ENCODE peak calls at places on chromosomes 6 and 20, in eight cellular contexts. One of them, this sample, is unnamed.

GRCh38 chr20:1333462-1334369 is 4.8 kb upstream of the SDCBP2 start:
- DNase-seq in SJSA1: peak
- DNase-seq in AML-193: no peak
- DNase-seq in dermis blood vessel endothelial cell: no peak
- DNase-seq in NCI-H460: no peak
- DNase-seq in NCI-H1436 treated with DMSO at 0.1 percent for 48 hours: no peak
- DNase-seq in activated T-cell treated with anti-CD3 and anti-CD28 coated beads for 1 hour: no peak
- DNase-seq in type B pancreatic cell: peak
- DNase-seq in this sample: no peak

GRCh38 chr6:165497472-165497871 is 165.6 kb downstream of the PDE10A start:
- DNase-seq in SJSA1: no peak
- DNase-seq in AML-193: no peak
- DNase-seq in dermis blood vessel endothelial cell: no peak
- DNase-seq in NCI-H460: peak
- DNase-seq in NCI-H1436 treated with DMSO at 0.1 percent for 48 hours: no peak
- DNase-seq in activated T-cell treated with anti-CD3 and anti-CD28 coated beads for 1 hour: no peak
- DNase-seq in type B pancreatic cell: no peak
- DNase-seq in this sample: no peak

GRCh38 chr6:96899019-96899418 is 1.3 kb upstream of the NDUFAF4 start:
- DNase-seq in SJSA1: no peak
- DNase-seq in AML-193: peak
- DNase-seq in dermis blood vessel endothelial cell: peak
- DNase-seq in NCI-H460: peak
- DNase-seq in NCI-H1436 treated with DMSO at 0.1 percent for 48 hours: peak
- DNase-seq in activated T-cell treated with anti-CD3 and anti-CD28 coated beads for 1 hour: no peak
- DNase-seq in type B pancreatic cell: no peak
- DNase-seq in this sample: peak

GRCh38 chr6:20691185-20691584 is 156.9 kb downstream of the CDKAL1 start:
- DNase-seq in SJSA1: no peak
- DNase-seq in AML-193: no peak
- DNase-seq in dermis blood vessel endothelial cell: no peak
- DNase-seq in NCI-H460: no peak
- DNase-seq in NCI-H1436 treated with DMSO at 0.1 percent for 48 hours: no peak
- DNase-seq in activated T-cell treated with anti-CD3 and anti-CD28 coated beads for 1 hour: no peak
- DNase-seq in type B pancreatic cell: no peak
- DNase-seq in this sample: no peak

GRCh38 chr6:2193931-2194330 is 51.5 kb downstream of the GMDS start:
- DNase-seq in SJSA1: no peak
- DNase-seq in AML-193: no peak
- DNase-seq in dermis blood vessel endothelial cell: peak
- DNase-seq in NCI-H460: no peak
- DNase-seq in NCI-H1436 treated with DMSO at 0.1 percent for 48 hours: no peak
- DNase-seq in activated T-cell treated with anti-CD3 and anti-CD28 coated beads for 1 hour: no peak
- DNase-seq in type B pancreatic cell: no peak
- DNase-seq in this sample: no peak

GRCh38 chr6:70315096-70315751 is 12.3 kb upstream of the COL9A1 start:
- DNase-seq in SJSA1: no peak
- DNase-seq in AML-193: no peak
- DNase-seq in dermis blood vessel endothelial cell: no peak
- DNase-seq in NCI-H460: no peak
- DNase-seq in NCI-H1436 treated with DMSO at 0.1 percent for 48 hours: no peak
- DNase-seq in activated T-cell treated with anti-CD3 and anti-CD28 coated beads for 1 hour: no peak
- DNase-seq in type B pancreatic cell: no peak
- DNase-seq in this sample: no peak

GRCh38 chr6:45724511-45724910 is 291.1 kb downstream of the CLIC5 start:
- DNase-seq in SJSA1: no peak
- DNase-seq in AML-193: no peak
- DNase-seq in dermis blood vessel endothelial cell: peak
- DNase-seq in NCI-H460: no peak
- DNase-seq in NCI-H1436 treated with DMSO at 0.1 percent for 48 hours: no peak
- DNase-seq in activated T-cell treated with anti-CD3 and anti-CD28 coated beads for 1 hour: no peak
- DNase-seq in type B pancreatic cell: no peak
- DNase-seq in this sample: no peak

GRCh38 chr20:59222982-59223610 is 59.5 kb downstream of the ZNF831 start:
- DNase-seq in SJSA1: no peak
- DNase-seq in AML-193: no peak
- DNase-seq in dermis blood vessel endothelial cell: peak
- DNase-seq in NCI-H460: no peak
- DNase-seq in NCI-H1436 treated with DMSO at 0.1 percent for 48 hours: no peak
- DNase-seq in activated T-cell treated with anti-CD3 and anti-CD28 coated beads for 1 hour: no peak
- DNase-seq in type B pancreatic cell: no peak
- DNase-seq in this sample: peak

GRCh38 chr20:23116301-23117089 is 30.4 kb upstream of the CD93 start:
- DNase-seq in SJSA1: no peak
- DNase-seq in AML-193: no peak
- DNase-seq in dermis blood vessel endothelial cell: no peak
- DNase-seq in NCI-H460: no peak
- DNase-seq in NCI-H1436 treated with DMSO at 0.1 percent for 48 hours: no peak
- DNase-seq in activated T-cell treated with anti-CD3 and anti-CD28 coated beads for 1 hour: no peak
- DNase-seq in type B pancreatic cell: no peak
- DNase-seq in this sample: peak

GRCh38 chr20:47929368-47930115 is 144.3 kb upstream of the SULF2 start:
- DNase-seq in SJSA1: no peak
- DNase-seq in AML-193: no peak
- DNase-seq in dermis blood vessel endothelial cell: peak
- DNase-seq in NCI-H460: no peak
- DNase-seq in NCI-H1436 treated with DMSO at 0.1 percent for 48 hours: no peak
- DNase-seq in activated T-cell treated with anti-CD3 and anti-CD28 coated beads for 1 hour: no peak
- DNase-seq in type B pancreatic cell: no peak
- DNase-seq in this sample: peak

GRCh38 chr6:18371576-18371975 is 15.6 kb upstream of the RNF144B start:
- DNase-seq in SJSA1: no peak
- DNase-seq in AML-193: no peak
- DNase-seq in dermis blood vessel endothelial cell: no peak
- DNase-seq in NCI-H460: no peak
- DNase-seq in NCI-H1436 treated with DMSO at 0.1 percent for 48 hours: no peak
- DNase-seq in activated T-cell treated with anti-CD3 and anti-CD28 coated beads for 1 hour: no peak
- DNase-seq in type B pancreatic cell: no peak
- DNase-seq in this sample: no peak

GRCh38 chr20:61953037-61953788 is 112.5 kb downstream of the TAF4 start:
- DNase-seq in SJSA1: peak
- DNase-seq in AML-193: no peak
- DNase-seq in dermis blood vessel endothelial cell: no peak
- DNase-seq in NCI-H460: no peak
- DNase-seq in NCI-H1436 treated with DMSO at 0.1 percent for 48 hours: no peak
- DNase-seq in activated T-cell treated with anti-CD3 and anti-CD28 coated beads for 1 hour: no peak
- DNase-seq in type B pancreatic cell: peak
- DNase-seq in this sample: no peak

GRCh38 chr6:108123516-108123929 is 42.3 kb upstream of the NR2E1 start:
- DNase-seq in SJSA1: no peak
- DNase-seq in AML-193: no peak
- DNase-seq in dermis blood vessel endothelial cell: no peak
- DNase-seq in NCI-H460: no peak
- DNase-seq in NCI-H1436 treated with DMSO at 0.1 percent for 48 hours: no peak
- DNase-seq in activated T-cell treated with anti-CD3 and anti-CD28 coated beads for 1 hour: no peak
- DNase-seq in type B pancreatic cell: no peak
- DNase-seq in this sample: peak

GRCh38 chr6:107768044-107768443 is 56.1 kb downstream of the SCML4 start:
- DNase-seq in SJSA1: no peak
- DNase-seq in AML-193: no peak
- DNase-seq in dermis blood vessel endothelial cell: no peak
- DNase-seq in NCI-H460: no peak
- DNase-seq in NCI-H1436 treated with DMSO at 0.1 percent for 48 hours: no peak
- DNase-seq in activated T-cell treated with anti-CD3 and anti-CD28 coated beads for 1 hour: no peak
- DNase-seq in type B pancreatic cell: no peak
- DNase-seq in this sample: no peak

GRCh38 chr6:76861403-76861802 is 601.9 kb downstream of the HTR1B start:
- DNase-seq in SJSA1: no peak
- DNase-seq in AML-193: peak
- DNase-seq in dermis blood vessel endothelial cell: peak
- DNase-seq in NCI-H460: no peak
- DNase-seq in NCI-H1436 treated with DMSO at 0.1 percent for 48 hours: no peak
- DNase-seq in activated T-cell treated with anti-CD3 and anti-CD28 coated beads for 1 hour: no peak
- DNase-seq in type B pancreatic cell: no peak
- DNase-seq in this sample: peak

GRCh38 chr6:33018904-33019303 is 9.5 kb upstream of the HLA-DOA start:
- DNase-seq in SJSA1: no peak
- DNase-seq in AML-193: peak
- DNase-seq in dermis blood vessel endothelial cell: peak
- DNase-seq in NCI-H460: no peak
- DNase-seq in NCI-H1436 treated with DMSO at 0.1 percent for 48 hours: no peak
- DNase-seq in activated T-cell treated with anti-CD3 and anti-CD28 coated beads for 1 hour: no peak
- DNase-seq in type B pancreatic cell: no peak
- DNase-seq in this sample: no peak

GRCh38 chr6:136113736-136114173 is 136.4 kb downstream of the MTFR2 start:
- DNase-seq in SJSA1: no peak
- DNase-seq in AML-193: peak
- DNase-seq in dermis blood vessel endothelial cell: peak
- DNase-seq in NCI-H460: no peak
- DNase-seq in NCI-H1436 treated with DMSO at 0.1 percent for 48 hours: peak
- DNase-seq in activated T-cell treated with anti-CD3 and anti-CD28 coated beads for 1 hour: no peak
- DNase-seq in type B pancreatic cell: no peak
- DNase-seq in this sample: peak

GRCh38 chr6:111486921-111487320 is 3.9 kb upstream of the REV3L start:
- DNase-seq in SJSA1: no peak
- DNase-seq in AML-193: no peak
- DNase-seq in dermis blood vessel endothelial cell: no peak
- DNase-seq in NCI-H460: no peak
- DNase-seq in NCI-H1436 treated with DMSO at 0.1 percent for 48 hours: no peak
- DNase-seq in activated T-cell treated with anti-CD3 and anti-CD28 coated beads for 1 hour: no peak
- DNase-seq in type B pancreatic cell: no peak
- DNase-seq in this sample: no peak

GRCh38 chr20:58024241-58024721 is 204.2 kb downstream of the ANKRD60 start:
- DNase-seq in SJSA1: no peak
- DNase-seq in AML-193: no peak
- DNase-seq in dermis blood vessel endothelial cell: no peak
- DNase-seq in NCI-H460: no peak
- DNase-seq in NCI-H1436 treated with DMSO at 0.1 percent for 48 hours: no peak
- DNase-seq in activated T-cell treated with anti-CD3 and anti-CD28 coated beads for 1 hour: no peak
- DNase-seq in type B pancreatic cell: peak
- DNase-seq in this sample: no peak

GRCh38 chr6:165850434-165851019 is 187.5 kb upstream of the PDE10A start:
- DNase-seq in SJSA1: no peak
- DNase-seq in AML-193: peak
- DNase-seq in dermis blood vessel endothelial cell: peak
- DNase-seq in NCI-H460: peak
- DNase-seq in NCI-H1436 treated with DMSO at 0.1 percent for 48 hours: no peak
- DNase-seq in activated T-cell treated with anti-CD3 and anti-CD28 coated beads for 1 hour: peak
- DNase-seq in type B pancreatic cell: no peak
- DNase-seq in this sample: peak

GRCh38 chr20:58237318-58238182 is 9.1 kb upstream of the ANKRD60 start:
- DNase-seq in SJSA1: no peak
- DNase-seq in AML-193: no peak
- DNase-seq in dermis blood vessel endothelial cell: peak
- DNase-seq in NCI-H460: no peak
- DNase-seq in NCI-H1436 treated with DMSO at 0.1 percent for 48 hours: no peak
- DNase-seq in activated T-cell treated with anti-CD3 and anti-CD28 coated beads for 1 hour: no peak
- DNase-seq in type B pancreatic cell: no peak
- DNase-seq in this sample: peak

GRCh38 chr6:13272131-13273046 is 55.9 kb downstream of the TBC1D7 start:
- DNase-seq in SJSA1: no peak
- DNase-seq in AML-193: peak
- DNase-seq in dermis blood vessel endothelial cell: no peak
- DNase-seq in NCI-H460: no peak
- DNase-seq in NCI-H1436 treated with DMSO at 0.1 percent for 48 hours: no peak
- DNase-seq in activated T-cell treated with anti-CD3 and anti-CD28 coated beads for 1 hour: no peak
- DNase-seq in type B pancreatic cell: no peak
- DNase-seq in this sample: no peak

GRCh38 chr6:105067329-105067728 is 110.4 kb downstream of the LIN28B start:
- DNase-seq in SJSA1: no peak
- DNase-seq in AML-193: no peak
- DNase-seq in dermis blood vessel endothelial cell: no peak
- DNase-seq in NCI-H460: no peak
- DNase-seq in NCI-H1436 treated with DMSO at 0.1 percent for 48 hours: no peak
- DNase-seq in activated T-cell treated with anti-CD3 and anti-CD28 coated beads for 1 hour: no peak
- DNase-seq in type B pancreatic cell: no peak
- DNase-seq in this sample: no peak

GRCh38 chr6:15464211-15464725 is 198.6 kb downstream of the DTNBP1 start:
- DNase-seq in SJSA1: peak
- DNase-seq in AML-193: peak
- DNase-seq in dermis blood vessel endothelial cell: peak
- DNase-seq in NCI-H460: peak
- DNase-seq in NCI-H1436 treated with DMSO at 0.1 percent for 48 hours: no peak
- DNase-seq in activated T-cell treated with anti-CD3 and anti-CD28 coated beads for 1 hour: peak
- DNase-seq in type B pancreatic cell: no peak
- DNase-seq in this sample: peak

GRCh38 chr6:104887350-104887749 is 27.6 kb upstream of the HACE1 start:
- DNase-seq in SJSA1: no peak
- DNase-seq in AML-193: peak
- DNase-seq in dermis blood vessel endothelial cell: peak
- DNase-seq in NCI-H460: peak
- DNase-seq in NCI-H1436 treated with DMSO at 0.1 percent for 48 hours: no peak
- DNase-seq in activated T-cell treated with anti-CD3 and anti-CD28 coated beads for 1 hour: no peak
- DNase-seq in type B pancreatic cell: no peak
- DNase-seq in this sample: peak

GRCh38 chr20:64038252-64038578 is 2.2 kb downstream of the C20orf204 start:
- DNase-seq in SJSA1: no peak
- DNase-seq in AML-193: no peak
- DNase-seq in dermis blood vessel endothelial cell: no peak
- DNase-seq in NCI-H460: no peak
- DNase-seq in NCI-H1436 treated with DMSO at 0.1 percent for 48 hours: no peak
- DNase-seq in activated T-cell treated with anti-CD3 and anti-CD28 coated beads for 1 hour: no peak
- DNase-seq in type B pancreatic cell: no peak
- DNase-seq in this sample: no peak

GRCh38 chr6:156752666-156753301 is 24.4 kb upstream of the ARID1B start:
- DNase-seq in SJSA1: no peak
- DNase-seq in AML-193: no peak
- DNase-seq in dermis blood vessel endothelial cell: no peak
- DNase-seq in NCI-H460: no peak
- DNase-seq in NCI-H1436 treated with DMSO at 0.1 percent for 48 hours: no peak
- DNase-seq in activated T-cell treated with anti-CD3 and anti-CD28 coated beads for 1 hour: no peak
- DNase-seq in type B pancreatic cell: no peak
- DNase-seq in this sample: no peak

GRCh38 chr6:81753709-81754678 is 1.5 kb upstream of the TENT5A start:
- DNase-seq in SJSA1: peak
- DNase-seq in AML-193: no peak
- DNase-seq in dermis blood vessel endothelial cell: peak
- DNase-seq in NCI-H460: peak
- DNase-seq in NCI-H1436 treated with DMSO at 0.1 percent for 48 hours: peak
- DNase-seq in activated T-cell treated with anti-CD3 and anti-CD28 coated beads for 1 hour: peak
- DNase-seq in type B pancreatic cell: peak
- DNase-seq in this sample: peak

GRCh38 chr6:84042603-84043002 is 9.0 kb downstream of the MRAP2 start:
- DNase-seq in SJSA1: no peak
- DNase-seq in AML-193: no peak
- DNase-seq in dermis blood vessel endothelial cell: no peak
- DNase-seq in NCI-H460: no peak
- DNase-seq in NCI-H1436 treated with DMSO at 0.1 percent for 48 hours: no peak
- DNase-seq in activated T-cell treated with anti-CD3 and anti-CD28 coated beads for 1 hour: no peak
- DNase-seq in type B pancreatic cell: no peak
- DNase-seq in this sample: no peak

GRCh38 chr6:16966821-16967817 is 134.7 kb upstream of the STMND1 start:
- DNase-seq in SJSA1: no peak
- DNase-seq in AML-193: no peak
- DNase-seq in dermis blood vessel endothelial cell: no peak
- DNase-seq in NCI-H460: no peak
- DNase-seq in NCI-H1436 treated with DMSO at 0.1 percent for 48 hours: no peak
- DNase-seq in activated T-cell treated with anti-CD3 and anti-CD28 coated beads for 1 hour: no peak
- DNase-seq in type B pancreatic cell: no peak
- DNase-seq in this sample: no peak

GRCh38 chr6:13488015-13488895 is 855 bp upstream of the GFOD1 start:
- DNase-seq in SJSA1: no peak
- DNase-seq in AML-193: no peak
- DNase-seq in dermis blood vessel endothelial cell: peak
- DNase-seq in NCI-H460: no peak
- DNase-seq in NCI-H1436 treated with DMSO at 0.1 percent for 48 hours: no peak
- DNase-seq in activated T-cell treated with anti-CD3 and anti-CD28 coated beads for 1 hour: peak
- DNase-seq in type B pancreatic cell: no peak
- DNase-seq in this sample: peak

GRCh38 chr20:15185322-15185721 is 847.9 kb upstream of the FLRT3 start:
- DNase-seq in SJSA1: no peak
- DNase-seq in AML-193: no peak
- DNase-seq in dermis blood vessel endothelial cell: no peak
- DNase-seq in NCI-H460: no peak
- DNase-seq in NCI-H1436 treated with DMSO at 0.1 percent for 48 hours: no peak
- DNase-seq in activated T-cell treated with anti-CD3 and anti-CD28 coated beads for 1 hour: no peak
- DNase-seq in type B pancreatic cell: no peak
- DNase-seq in this sample: no peak

GRCh38 chr20:5705827-5706226 is 44.4 kb upstream of the SHLD1 start:
- DNase-seq in SJSA1: no peak
- DNase-seq in AML-193: no peak
- DNase-seq in dermis blood vessel endothelial cell: no peak
- DNase-seq in NCI-H460: no peak
- DNase-seq in NCI-H1436 treated with DMSO at 0.1 percent for 48 hours: no peak
- DNase-seq in activated T-cell treated with anti-CD3 and anti-CD28 coated beads for 1 hour: no peak
- DNase-seq in type B pancreatic cell: no peak
- DNase-seq in this sample: no peak